ENCODE peak calls at places on chromosomes 16 and 17, in six cellular contexts. One of them, this sample, is unnamed.
A peak's percentile ranks its signal among the peaks of the same experiment; 100 is the strongest.

GRCh38 chr16:11621539-11621919 is 34.8 kb upstream of the LITAF start:
- DNase-seq in A549: no peak
- DNase-seq in HepG2: no peak
- DNase-seq in K562: no peak
- DNase-seq in H1: no peak
- DNase-seq in SK-N-SH: no peak
- DNase-seq in this sample: no peak

GRCh38 chr16:69111216-69111615 is 5.8 kb downstream of the HAS3 start:
- DNase-seq in A549: no peak
- DNase-seq in HepG2: no peak
- DNase-seq in K562: no peak
- DNase-seq in SK-N-SH: no peak
- DNase-seq in H1: no peak
- DNase-seq in this sample: no peak

GRCh38 chr17:30176845-30177244 is 58.7 kb downstream of the SLC6A4 start:
- DNase-seq in HepG2: no peak
- DNase-seq in SK-N-SH: no peak
- DNase-seq in K562: no peak
- DNase-seq in A549: no peak
- DNase-seq in H1: no peak
- DNase-seq in this sample: no peak

GRCh38 chr17:2230877-2231276 is 72.7 kb downstream of the SMG6 start:
- DNase-seq in A549: no peak
- DNase-seq in SK-N-SH: no peak
- DNase-seq in K562: no peak
- DNase-seq in H1: no peak
- DNase-seq in HepG2: no peak
- DNase-seq in this sample: peak; percentile 71

GRCh38 chr17:40564195-40564882 is 933 bp downstream of the CCR7 start:
- DNase-seq in SK-N-SH: no peak
- DNase-seq in HepG2: no peak
- DNase-seq in K562: no peak
- DNase-seq in A549: no peak
- DNase-seq in H1: no peak
- DNase-seq in this sample: no peak

GRCh38 chr16:17828012-17828411 is 357.3 kb upstream of the XYLT1 start:
- DNase-seq in K562: no peak
- DNase-seq in A549: peak; percentile 13
- DNase-seq in H1: no peak
- DNase-seq in SK-N-SH: no peak
- DNase-seq in HepG2: no peak
- DNase-seq in this sample: peak; percentile 90

GRCh38 chr16:3467920-3468319 is 24.4 kb downstream of the NAA60 start:
- DNase-seq in H1: no peak
- DNase-seq in HepG2: no peak
- DNase-seq in A549: no peak
- DNase-seq in SK-N-SH: no peak
- DNase-seq in K562: no peak
- DNase-seq in this sample: peak; percentile 69

GRCh38 chr17:11598274-11599221 is at the start of gene DNAH9:
- DNase-seq in A549: peak; percentile 77
- DNase-seq in K562: peak; percentile 88
- DNase-seq in SK-N-SH: peak; percentile 92
- DNase-seq in H1: peak; percentile 96
- DNase-seq in HepG2: peak; percentile 66
- DNase-seq in this sample: no peak

GRCh38 chr17:6753006-6753445 is 2.8 kb upstream of the XAF1 start:
- DNase-seq in HepG2: peak; percentile 11
- DNase-seq in K562: no peak
- DNase-seq in H1: no peak
- DNase-seq in SK-N-SH: no peak
- DNase-seq in A549: no peak
- DNase-seq in this sample: peak; percentile 77

GRCh38 chr17:81341347-81342061 is 46.4 kb upstream of the SLC38A10 start:
- DNase-seq in HepG2: no peak
- DNase-seq in A549: no peak
- DNase-seq in H1: peak; percentile 74
- DNase-seq in SK-N-SH: no peak
- DNase-seq in K562: no peak
- DNase-seq in this sample: no peak

GRCh38 chr16:79071424-79071823 is 529.1 kb downstream of the MAF start:
- DNase-seq in HepG2: no peak
- DNase-seq in H1: no peak
- DNase-seq in A549: no peak
- DNase-seq in SK-N-SH: no peak
- DNase-seq in K562: no peak
- DNase-seq in this sample: no peak

GRCh38 chr17:66302761-66303626 is 581 bp downstream of the PRKCA start:
- DNase-seq in SK-N-SH: peak; percentile 80
- DNase-seq in HepG2: peak; percentile 70
- DNase-seq in A549: peak; percentile 84
- DNase-seq in K562: peak; percentile 39
- DNase-seq in H1: peak; percentile 73
- DNase-seq in this sample: peak; percentile 42

GRCh38 chr17:35612924-35613521 is 25.9 kb downstream of the AP2B1 start:
- DNase-seq in H1: peak; percentile 55
- DNase-seq in SK-N-SH: peak; percentile 52
- DNase-seq in HepG2: peak; percentile 48
- DNase-seq in A549: peak; percentile 68
- DNase-seq in K562: no peak
- DNase-seq in this sample: peak; percentile 65

GRCh38 chr16:14957576-14958322 is 17.1 kb upstream of the PDXDC1 start:
- DNase-seq in HepG2: no peak
- DNase-seq in K562: no peak
- DNase-seq in A549: no peak
- DNase-seq in SK-N-SH: no peak
- DNase-seq in H1: peak; percentile 46
- DNase-seq in this sample: no peak

GRCh38 chr16:89507219-89507833 is 877 bp upstream of the SPG7 start:
- DNase-seq in K562: no peak
- DNase-seq in HepG2: no peak
- DNase-seq in H1: no peak
- DNase-seq in A549: no peak
- DNase-seq in SK-N-SH: no peak
- DNase-seq in this sample: no peak

GRCh38 chr17:41624208-41625101 is at the start of gene KRT17:
- DNase-seq in H1: no peak
- DNase-seq in A549: no peak
- DNase-seq in K562: peak; percentile 41
- DNase-seq in HepG2: no peak
- DNase-seq in SK-N-SH: no peak
- DNase-seq in this sample: no peak

GRCh38 chr17:40727447-40728231 is 24.1 kb upstream of the KRT24 start:
- DNase-seq in HepG2: no peak
- DNase-seq in SK-N-SH: no peak
- DNase-seq in H1: no peak
- DNase-seq in K562: no peak
- DNase-seq in A549: no peak
- DNase-seq in this sample: peak; percentile 4

GRCh38 chr16:15993946-15994665 is 44.7 kb downstream of the ABCC1 start:
- DNase-seq in SK-N-SH: no peak
- DNase-seq in K562: no peak
- DNase-seq in HepG2: no peak
- DNase-seq in H1: no peak
- DNase-seq in A549: no peak
- DNase-seq in this sample: peak; percentile 71

GRCh38 chr17:21400816-21401593 is 24.8 kb downstream of the KCNJ12 start:
- DNase-seq in A549: no peak
- DNase-seq in HepG2: no peak
- DNase-seq in K562: no peak
- DNase-seq in SK-N-SH: no peak
- DNase-seq in H1: no peak
- DNase-seq in this sample: no peak

GRCh38 chr17:60153606-60154355 is 4.0 kb downstream of the CA4 start:
- DNase-seq in K562: no peak
- DNase-seq in A549: no peak
- DNase-seq in HepG2: no peak
- DNase-seq in SK-N-SH: peak; percentile 42
- DNase-seq in H1: no peak
- DNase-seq in this sample: no peak

GRCh38 chr17:77451894-77452852 is 311.4 kb downstream of the SEC14L1 start:
- DNase-seq in K562: peak; percentile 45
- DNase-seq in SK-N-SH: peak; percentile 93
- DNase-seq in HepG2: peak; percentile 75
- DNase-seq in H1: peak; percentile 69
- DNase-seq in A549: no peak
- DNase-seq in this sample: peak; percentile 72

GRCh38 chr17:76452102-76452645 is 778 bp downstream of the UBE2O start:
- DNase-seq in SK-N-SH: no peak
- DNase-seq in H1: no peak
- DNase-seq in K562: no peak
- DNase-seq in HepG2: no peak
- DNase-seq in A549: no peak
- DNase-seq in this sample: no peak

GRCh38 chr17:7479389-7480192 is at the start of gene ZBTB4:
- DNase-seq in HepG2: peak; percentile 59
- DNase-seq in SK-N-SH: peak; percentile 92
- DNase-seq in K562: peak; percentile 76
- DNase-seq in A549: peak; percentile 69
- DNase-seq in H1: peak; percentile 69
- DNase-seq in this sample: peak; percentile 21

GRCh38 chr16:85077039-85077438 is 35.2 kb downstream of the CIBAR2 start:
- DNase-seq in SK-N-SH: no peak
- DNase-seq in A549: no peak
- DNase-seq in H1: no peak
- DNase-seq in K562: no peak
- DNase-seq in HepG2: no peak
- DNase-seq in this sample: no peak

GRCh38 chr17:63136381-63137012 is 170.5 kb downstream of the TANC2 start:
- DNase-seq in HepG2: no peak
- DNase-seq in SK-N-SH: no peak
- DNase-seq in H1: no peak
- DNase-seq in A549: no peak
- DNase-seq in K562: no peak
- DNase-seq in this sample: no peak

GRCh38 chr17:48244121-48244711 is 136.7 kb downstream of the SNX11 start:
- DNase-seq in H1: no peak
- DNase-seq in K562: peak; percentile 27
- DNase-seq in HepG2: no peak
- DNase-seq in A549: peak; percentile 92
- DNase-seq in SK-N-SH: no peak
- DNase-seq in this sample: peak; percentile 29

GRCh38 chr17:67990909-67991308 is 5.4 kb downstream of the C17orf58 start:
- DNase-seq in K562: no peak
- DNase-seq in A549: no peak
- DNase-seq in HepG2: no peak
- DNase-seq in SK-N-SH: no peak
- DNase-seq in H1: no peak
- DNase-seq in this sample: no peak

GRCh38 chr17:49180303-49180702 is 30.1 kb downstream of the GNGT2 start:
- DNase-seq in H1: peak; percentile 89
- DNase-seq in A549: peak; percentile 69
- DNase-seq in SK-N-SH: peak; percentile 78
- DNase-seq in K562: peak; percentile 74
- DNase-seq in HepG2: peak; percentile 65
- DNase-seq in this sample: peak; percentile 36

GRCh38 chr17:39600469-39601009 is 7.2 kb downstream of the NEUROD2 start:
- DNase-seq in K562: no peak
- DNase-seq in A549: no peak
- DNase-seq in SK-N-SH: peak; percentile 31
- DNase-seq in HepG2: no peak
- DNase-seq in H1: peak; percentile 56
- DNase-seq in this sample: no peak

GRCh38 chr17:386145-386876 is 33.7 kb upstream of the RPH3AL start:
- DNase-seq in HepG2: peak; percentile 47
- DNase-seq in A549: peak; percentile 76
- DNase-seq in H1: peak; percentile 92
- DNase-seq in SK-N-SH: peak; percentile 97
- DNase-seq in K562: peak; percentile 87
- DNase-seq in this sample: no peak
- TF ChIP-seq RFX5 in HepG2: no peak
- TF ChIP-seq RFX5 in A549: no peak
- TF ChIP-seq RFX5 in H1: no peak
- TF ChIP-seq RFX5 in SK-N-SH: no peak
- TF ChIP-seq RFX5 in K562: no peak
- TF ChIP-seq RFX5 in this sample: no peak

GRCh38 chr17:28392491-28392890 is 13.5 kb downstream of the SLC46A1 start:
- DNase-seq in K562: no peak
- DNase-seq in A549: no peak
- DNase-seq in H1: no peak
- DNase-seq in SK-N-SH: no peak
- DNase-seq in HepG2: no peak
- DNase-seq in this sample: no peak
- H3K4me2 ChIP-seq in K562: no peak overlapping the region
- H3K4me2 ChIP-seq in A549: no peak overlapping the region
- H3K4me2 ChIP-seq in H1: no peak overlapping the region
- H3K4me2 ChIP-seq in SK-N-SH: no peak overlapping the region
- H3K4me2 ChIP-seq in HepG2: no peak overlapping the region
- H3K4me2 ChIP-seq in this sample: no peak overlapping the region

GRCh38 chr17:51853857-51854256 is 304.7 kb downstream of the CA10 start:
- DNase-seq in SK-N-SH: no peak
- DNase-seq in H1: no peak
- DNase-seq in A549: no peak
- DNase-seq in HepG2: no peak
- DNase-seq in K562: no peak
- DNase-seq in this sample: no peak
- TF ChIP-seq RFX5 in SK-N-SH: no peak
- TF ChIP-seq RFX5 in H1: no peak
- TF ChIP-seq RFX5 in A549: no peak
- TF ChIP-seq RFX5 in HepG2: no peak
- TF ChIP-seq RFX5 in K562: no peak
- TF ChIP-seq RFX5 in this sample: no peak

GRCh38 chr17:17484451-17484899 is 7.7 kb downstream of the MED9 start:
- DNase-seq in H1: no peak
- DNase-seq in A549: no peak
- DNase-seq in SK-N-SH: no peak
- DNase-seq in HepG2: no peak
- DNase-seq in K562: no peak
- DNase-seq in this sample: peak; percentile 39

GRCh38 chr17:17491546-17491988 is 4.6 kb downstream of the RASD1 start:
- DNase-seq in SK-N-SH: no peak
- DNase-seq in A549: no peak
- DNase-seq in HepG2: no peak
- DNase-seq in K562: no peak
- DNase-seq in H1: no peak
- DNase-seq in this sample: no peak

GRCh38 chr17:17491031-17491471 is 5.1 kb downstream of the RASD1 start:
- DNase-seq in A549: no peak
- DNase-seq in K562: no peak
- DNase-seq in SK-N-SH: no peak
- DNase-seq in HepG2: no peak
- DNase-seq in H1: no peak
- DNase-seq in this sample: no peak

GRCh38 chr17:17485420-17485819 is 8.6 kb downstream of the MED9 start:
- DNase-seq in K562: no peak
- DNase-seq in SK-N-SH: no peak
- DNase-seq in HepG2: no peak
- DNase-seq in H1: no peak
- DNase-seq in A549: no peak
- DNase-seq in this sample: no peak

DNA sequence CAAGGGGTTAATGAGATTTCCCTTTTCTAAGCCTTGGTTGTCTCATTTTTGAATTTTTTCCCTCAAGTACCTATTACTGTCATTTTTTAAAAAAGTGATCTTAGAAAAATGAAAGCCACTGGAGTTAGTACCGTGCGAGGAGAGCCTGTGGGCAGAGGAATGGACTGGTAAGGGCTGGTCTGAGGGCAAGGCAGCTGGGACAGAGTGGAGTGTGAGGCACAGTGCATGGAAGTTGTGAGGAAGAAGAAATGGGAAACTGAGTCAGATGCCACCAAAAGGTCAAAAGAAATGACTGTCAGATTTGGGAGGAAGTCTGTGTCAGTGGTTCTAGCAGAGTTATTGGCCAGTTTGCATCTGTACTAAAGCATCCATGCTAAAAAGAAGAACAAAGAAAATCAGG is 8.2 kb downstream of the RASD1 start:
- DNase-seq in HepG2: no peak
- DNase-seq in A549: no peak
- DNase-seq in H1: no peak
- DNase-seq in K562: no peak
- DNase-seq in SK-N-SH: no peak
- DNase-seq in this sample: no peak
- H3K4me2 ChIP-seq in HepG2: no peak overlapping the region
- H3K4me2 ChIP-seq in A549: no peak overlapping the region
- H3K4me2 ChIP-seq in H1: no peak overlapping the region
- H3K4me2 ChIP-seq in K562: no peak overlapping the region
- H3K4me2 ChIP-seq in SK-N-SH: no peak overlapping the region
- H3K4me2 ChIP-seq in this sample: no peak overlapping the region

This sample was measured in IMR-90.